ENCODE peak calls at places on chromosomes 7 and 10, in four cellular contexts. G, B, O and C are unnamed samples.

GRCh38 chr10:11178606-11179221 is 161.0 kb downstream of the CELF2 start:
- DNase-seq in G (no peak), B (peak), O (no peak), C (no peak)

GRCh38 chr7:11203224-11203623 is 229.6 kb downstream of the PHF14 start:
- DNase-seq in G (no peak), B (no peak), O (no peak), C (no peak)

GRCh38 chr7:92567460-92567859 is 22.7 kb downstream of the FAM133B start:
- DNase-seq in G (no peak), B (no peak), O (no peak), C (no peak)

GRCh38 chr10:131093795-131094366 is 217.6 kb downstream of the TCERG1L start:
- DNase-seq in G (no peak), B (no peak), O (no peak), C (no peak)

GRCh38 chr7:44685723-44686122 is 62.9 kb upstream of the ZMIZ2 start:
- DNase-seq in G (no peak), B (no peak), O (no peak), C (peak)

GRCh38 chr7:65722361-65722792 is 150.5 kb upstream of the VKORC1L1 start:
- DNase-seq in G (peak), B (peak), O (no peak), C (peak)

GRCh38 chr10:88525371-88526079 is 57.6 kb downstream of the RNLS start:
- DNase-seq in G (peak), B (no peak), O (no peak), C (no peak)

GRCh38 chr7:39667354-39667923 is 44.1 kb downstream of the RALA start:
- DNase-seq in G (no peak), B (no peak), O (no peak), C (no peak)

GRCh38 chr7:118057404-118057803 is 126.6 kb upstream of the LSM8 start:
- DNase-seq in G (no peak), B (no peak), O (no peak), C (no peak)

GRCh38 chr7:100400041-100400440 is 26.8 kb downstream of the PILRA start:
- DNase-seq in G (no peak), B (no peak), O (no peak), C (no peak)

GRCh38 chr7:23357190-23358093 is 58.3 kb downstream of the MALSU1 start:
- DNase-seq in G (no peak), B (peak), O (no peak), C (no peak)

GRCh38 chr10:14658331-14659122 is 116.2 kb downstream of the FAM107B start:
- DNase-seq in G (no peak), B (peak), O (peak), C (no peak)

GRCh38 chr7:136023134-136023869 is 46.1 kb upstream of the MTPN start:
- DNase-seq in G (no peak), B (no peak), O (no peak), C (no peak)

DNA sequence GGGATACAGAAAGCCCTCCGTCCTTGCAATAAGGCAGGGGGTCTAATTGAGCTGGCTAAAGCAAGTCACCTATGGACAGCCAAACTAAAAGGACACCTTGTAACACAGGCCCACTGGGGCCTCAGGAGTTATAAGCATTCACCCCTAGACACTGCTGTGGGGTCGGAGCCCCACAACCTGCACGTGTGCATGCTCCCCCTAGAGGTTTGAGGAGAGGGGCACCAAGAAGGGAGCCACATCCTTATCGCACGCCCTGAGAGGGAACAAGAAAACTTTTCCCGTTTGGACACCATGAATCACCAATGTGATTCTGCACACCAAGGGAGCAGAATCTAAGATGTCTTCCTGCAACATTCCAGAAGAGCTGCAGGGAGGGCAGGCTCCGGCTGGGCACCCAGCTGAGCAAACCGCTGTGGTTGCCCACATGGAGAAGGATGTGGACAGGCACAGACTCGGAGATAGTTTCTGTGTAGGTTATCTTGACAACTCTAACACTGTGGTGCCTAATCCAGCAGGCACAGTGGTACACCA is 17.7 kb upstream of the TARP start:
- DNase-seq in G (no peak), B (no peak), O (no peak), C (no peak)
- TF ChIP-seq CTCF in G (no peak), B (peak), O (no peak), C (no peak)

DNA sequence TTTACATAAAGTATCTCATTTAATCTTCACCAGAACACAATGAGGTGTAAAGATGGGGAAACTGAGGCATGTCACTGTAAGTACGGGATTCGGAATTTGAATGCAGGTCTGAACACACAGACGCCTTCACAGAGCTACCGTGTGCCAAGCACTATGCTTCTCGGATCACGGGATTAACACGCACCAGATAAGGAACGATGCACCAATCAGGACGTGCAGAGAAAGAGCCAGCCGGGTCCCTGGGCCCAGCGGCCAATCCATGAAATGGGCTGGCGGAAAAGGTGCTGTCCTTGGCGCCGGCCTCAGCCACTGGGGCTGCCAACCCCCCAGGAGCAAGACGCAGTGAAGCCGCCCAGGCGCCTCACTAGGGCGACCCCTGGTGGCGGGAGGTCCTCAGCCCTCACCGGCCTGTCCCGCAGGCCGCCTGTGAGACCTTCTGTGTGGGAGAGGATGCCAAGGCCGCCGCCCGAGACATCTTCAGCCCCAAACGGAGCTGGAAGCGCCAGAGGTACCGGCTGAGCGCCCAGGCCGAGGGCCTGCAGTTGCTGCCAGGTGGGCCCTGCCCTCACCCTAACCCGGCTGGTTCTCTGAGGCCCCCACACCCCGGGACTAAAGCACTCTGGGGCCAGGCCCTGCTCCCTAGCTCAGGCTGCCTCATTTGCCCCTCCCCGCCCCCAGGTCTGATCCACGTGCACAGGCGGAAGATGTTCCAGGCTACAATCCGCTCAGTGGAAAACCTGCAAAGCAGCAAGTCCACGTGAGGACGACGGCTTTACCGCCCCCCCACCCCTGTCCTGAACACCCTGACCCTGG is 15.6 kb downstream of the ATG9B start:
- DNase-seq in G (peak), B (no peak), O (no peak), C (no peak)
- TF ChIP-seq CTCF in G (peak), B (peak), O (peak), C (peak)

GRCh38 chr7:50657341-50657873 is 92.2 kb upstream of the DDC start:
- DNase-seq in G (no peak), B (no peak), O (no peak), C (peak)
- TF ChIP-seq CTCF in G (no peak), B (no peak), O (peak), C (no peak)

GRCh38 chr10:31622993-31623392 is 304.0 kb downstream of the ZEB1 start:
- DNase-seq in G (no peak), B (no peak), O (no peak), C (no peak)

GRCh38 chr10:31621733-31622132 is 302.7 kb downstream of the ZEB1 start:
- DNase-seq in G (no peak), B (no peak), O (no peak), C (no peak)

GRCh38 chr10:31619410-31620095 is 300.5 kb downstream of the ZEB1 start:
- DNase-seq in G (no peak), B (no peak), O (no peak), C (no peak)

GRCh38 chr10:31618541-31619291 is 299.7 kb downstream of the ZEB1 start:
- DNase-seq in G (no peak), B (no peak), O (no peak), C (peak)

DNA sequence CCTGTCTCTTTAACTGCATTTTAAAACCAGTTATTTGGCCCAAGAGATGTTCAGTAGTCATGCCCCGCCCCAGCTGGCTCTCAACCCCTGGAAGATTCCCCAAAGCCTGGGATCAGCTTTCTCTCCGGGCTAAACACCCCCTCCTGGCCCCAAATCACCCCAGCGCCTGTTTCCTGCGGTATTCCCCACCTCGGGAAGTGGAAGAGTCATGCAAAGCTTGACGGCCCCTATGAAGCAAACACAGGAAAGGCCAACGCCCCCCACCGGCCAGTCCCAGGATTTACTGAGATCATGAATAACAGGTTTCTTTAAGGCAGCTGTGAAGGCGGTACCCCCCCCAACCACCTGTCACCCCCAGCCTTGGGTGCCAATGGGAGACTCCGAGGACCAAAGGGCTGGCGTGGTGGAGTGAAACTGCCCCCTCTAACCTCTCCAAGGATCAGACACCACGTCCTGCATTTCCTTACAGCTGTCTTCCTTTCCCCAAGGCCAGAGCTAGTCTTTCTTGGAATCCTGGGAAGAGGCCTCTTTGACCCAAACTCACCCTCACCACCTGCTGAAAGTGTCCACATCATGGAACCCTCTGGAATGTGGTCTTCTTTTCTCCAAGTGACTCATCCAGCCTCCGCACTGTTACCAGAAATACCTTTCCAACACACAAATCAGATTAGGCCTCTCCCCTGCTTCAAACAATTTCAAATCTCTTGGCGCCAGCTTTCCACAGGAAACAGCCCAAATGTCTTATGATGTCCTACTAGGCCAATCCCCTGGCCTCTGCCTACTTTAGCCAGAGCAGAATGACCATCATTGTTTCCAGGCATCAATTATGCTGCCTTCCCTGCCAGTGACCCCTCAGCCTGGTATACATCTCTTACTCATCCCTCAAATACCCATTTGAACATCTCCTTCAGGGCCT is 301.5 kb downstream of the ZEB1 start:
- DNase-seq in G (peak), B (no peak), O (no peak), C (peak)
- TF ChIP-seq CTCF in G (no peak), B (peak), O (peak), C (peak)